ENCODE peak calls at places on chromosome 1, in five cellular contexts. Q is endothelial cell of umbilical vein, V is fibroblast of mammary gland, W is psoas muscle, T is Calu3. P is an unnamed sample.

GRCh38 chr1:8717148-8717547 is 100.3 kb downstream of the RERE start:
- DNase-seq in Q (no peak), V (no peak), W (no peak), T (no peak), P (no peak)

GRCh38 chr1:24909388-24909898 is 20.6 kb downstream of the RUNX3 start:
- DNase-seq in Q (peak), W (no peak), V (peak), T (peak), P (peak)

GRCh38 chr1:206082831-206083695 is 30.1 kb downstream of the RHEX start:
- DNase-seq in V (no peak), W (no peak), T (no peak), Q (no peak), P (no peak)

GRCh38 chr1:67584938-67585337 is 100.1 kb upstream of the GADD45A start:
- DNase-seq in Q (no peak), T (no peak), V (no peak), W (no peak), P (no peak)

GRCh38 chr1:223534677-223535076 is 130.8 kb downstream of the CAPN8 start:
- DNase-seq in Q (no peak), V (no peak), W (no peak), T (no peak), P (no peak)

GRCh38 chr1:4268890-4269286 is 368.8 kb upstream of the C1orf174 start:
- DNase-seq in W (no peak), T (no peak), Q (no peak), V (no peak), P (no peak)

GRCh38 chr1:187294421-187295201 is 465.9 kb downstream of the PLA2G4A start:
- DNase-seq in W (no peak), V (no peak), T (no peak), Q (no peak), P (no peak)

GRCh38 chr1:8871539-8871935 is 6.9 kb downstream of the ENO1 start:
- DNase-seq in V (no peak), Q (no peak), W (no peak), T (peak), P (no peak)

GRCh38 chr1:199733125-199733524 is 294.4 kb upstream of the NR5A2 start:
- DNase-seq in W (no peak), Q (peak), V (no peak), T (no peak), P (no peak)

GRCh38 chr1:184753608-184754478 is 815 bp downstream of the EDEM3 start:
- DNase-seq in T (peak), W (peak), Q (peak), V (peak), P (no peak)
- TF ChIP-seq CTCF in T (no peak), W (no peak), Q (no peak), V (no peak), P (no peak)

GRCh38 chr1:963746-964525 is 2.3 kb upstream of the PLEKHN1 start:
- DNase-seq in Q (no peak), W (no peak), T (no peak), V (no peak), P (no peak)
- TF ChIP-seq CTCF in Q (no peak), W (no peak), T (no peak), V (no peak), P (no peak)

GRCh38 chr1:26719205-26719604 is 23.4 kb downstream of the ARID1A start:
- DNase-seq in Q (no peak), V (no peak), T (no peak), W (no peak), P (no peak)
- TF ChIP-seq CTCF in Q (no peak), V (no peak), T (no peak), W (no peak), P (no peak)

GRCh38 chr1:227958617-227959324 is 11.0 kb upstream of the WNT9A start:
- DNase-seq in W (peak), T (no peak), Q (no peak), V (no peak), P (no peak)
- TF ChIP-seq CTCF in W (no peak), T (no peak), Q (no peak), V (no peak), P (no peak)

GRCh38 chr1:48940354-48940753 is 163.7 kb upstream of the BEND5 start:
- DNase-seq in T (no peak), W (no peak), V (no peak), Q (no peak), P (no peak)

GRCh38 chr1:48939828-48940227 is 163.1 kb upstream of the BEND5 start:
- DNase-seq in Q (no peak), T (no peak), W (no peak), V (no peak), P (no peak)

GRCh38 chr1:48938975-48939374 is 162.3 kb upstream of the BEND5 start:
- DNase-seq in V (no peak), W (no peak), Q (no peak), T (no peak), P (no peak)

GRCh38 chr1:48936436-48936835 is 159.7 kb upstream of the BEND5 start:
- DNase-seq in T (no peak), Q (no peak), V (peak), W (no peak), P (no peak)

DNA sequence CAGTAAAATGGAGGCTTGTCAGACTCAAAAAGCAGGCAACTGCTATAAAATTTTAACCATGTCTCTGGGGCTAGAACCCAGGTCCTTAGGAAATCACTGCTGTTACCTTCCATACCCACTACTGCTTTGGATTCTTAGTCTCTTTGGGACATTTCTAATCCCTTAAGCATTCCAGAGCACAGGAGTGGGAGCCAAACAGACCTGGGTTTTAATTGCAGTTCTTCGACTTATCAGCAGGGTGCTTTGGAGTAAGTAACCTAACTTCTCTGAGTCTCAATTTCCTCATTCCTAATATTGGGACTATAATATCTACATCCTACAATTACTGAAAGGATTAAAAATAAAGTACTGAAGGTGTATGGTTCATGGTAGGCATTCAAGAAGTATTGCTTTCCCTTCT is 161.0 kb upstream of the BEND5 start:
- DNase-seq in V (no peak), T (no peak), Q (no peak), W (no peak), P (no peak)
- TF ChIP-seq CTCF in V (no peak), T (no peak), Q (no peak), W (no peak), P (no peak)

GRCh38 chr1:940121-941026 is 16.7 kb downstream of the SAMD11 start:
- DNase-seq in W (peak), V (peak), T (peak), Q (peak), P (no peak)
- TF ChIP-seq CTCF in W (no peak), V (no peak), T (no peak), Q (no peak), P (no peak)

GRCh38 chr1:921011-921837 is 2.5 kb upstream of the SAMD11 start:
- DNase-seq in W (peak), Q (peak), T (peak), V (peak), P (peak)
- TF ChIP-seq CTCF in W (peak), Q (peak), T (peak), V (no peak), P (peak)

P was measured in Caco-2.